ENCODE peak calls at places on chromosomes 3 and 15, in nine cellular contexts. F is neural progenitor cell; O is Panc1; Z is cardiac muscle cell; K is thoracic aorta; Q is mesendoderm; B is CD8-positive, alpha-beta memory T cell; L is heart right ventricle; U is GM23248. I is an unnamed sample. For H3K36me3, H3K27me3 and H3K4me1, the result is how much of the 10 kb centered on the place peaks cover.

GRCh38 chr15:69468241-69469121 is 15.9 kb downstream of the RPLP1 start:
- DNase-seq in F (no peak), O (no peak), Z (no peak), K (no peak), Q (peak), B (peak), L (no peak), U (no peak), I (no peak)

GRCh38 chr3:100665230-100665629 is 44.1 kb upstream of the TFG start:
- DNase-seq in F (no peak), O (no peak), Z (no peak), K (no peak), Q (no peak), B (no peak), L (no peak), U (no peak), I (no peak)

GRCh38 chr3:28575100-28575747 is 226.6 kb upstream of the AZI2 start:
- DNase-seq in F (peak), O (no peak), Z (peak), K (no peak), Q (peak), B (no peak), L (peak), U (peak), I (peak)

GRCh38 chr15:70512772-70513362 is 250.5 kb downstream of the UACA start:
- DNase-seq in F (peak), O (no peak), Z (peak), K (no peak), Q (peak), B (peak), L (no peak), U (peak), I (no peak)

GRCh38 chr3:149713730-149714654 is 38.3 kb downstream of the COMMD2 start:
- DNase-seq in F (no peak), O (no peak), Z (no peak), K (no peak), Q (no peak), B (no peak), L (no peak), U (no peak), I (no peak)

GRCh38 chr3:50401973-50402372 is 42.7 kb upstream of the TMEM115 start:
- DNase-seq in F (no peak), O (no peak), Z (no peak), K (no peak), Q (no peak), B (no peak), L (no peak), U (no peak), I (no peak)

GRCh38 chr3:40753956-40754355 is 229.2 kb downstream of the ZNF621 start:
- DNase-seq in F (no peak), O (no peak), Z (no peak), K (no peak), Q (peak), B (no peak), L (no peak), U (no peak), I (no peak)

GRCh38 chr15:51493892-51494291 is 128.7 kb downstream of the DMXL2 start:
- DNase-seq in F (no peak), O (no peak), Z (no peak), K (no peak), Q (no peak), B (no peak), L (no peak), U (peak), I (no peak)

GRCh38 chr3:162845918-162846317 is 1349.3 kb downstream of the OTOL1 start:
- DNase-seq in F (no peak), O (no peak), Z (no peak), K (no peak), Q (no peak), B (no peak), L (no peak), U (no peak), I (no peak)

GRCh38 chr15:60740787-60741354 is 261.9 kb upstream of the ICE2 start:
- DNase-seq in F (no peak), O (no peak), Z (no peak), K (no peak), Q (no peak), B (peak), L (no peak), U (peak), I (no peak)

GRCh38 chr3:151345854-151346253 is 16.5 kb upstream of the P2RY13 start:
- DNase-seq in F (no peak), O (no peak), Z (no peak), K (no peak), Q (no peak), B (no peak), L (no peak), U (peak), I (no peak)

GRCh38 chr3:14652-15051 is 181.9 kb upstream of the CHL1 start:
- DNase-seq in F (no peak), O (no peak), Z (no peak), K (no peak), Q (no peak), B (no peak), L (no peak), U (no peak), I (no peak)

GRCh38 chr15:26323564-26323963 is 449.3 kb downstream of the GABRB3 start:
- DNase-seq in F (no peak), O (no peak), Z (no peak), K (no peak), Q (peak), B (no peak), L (no peak), U (no peak), I (no peak)

GRCh38 chr15:99343836-99344551 is 92.7 kb downstream of the LRRC28 start:
- DNase-seq in F (peak), O (no peak), Z (peak), K (no peak), Q (peak), B (no peak), L (peak), U (no peak), I (no peak)

GRCh38 chr3:150806436-150806835 is 43.5 kb upstream of the SIAH2 start:
- DNase-seq in F (peak), O (no peak), Z (no peak), K (no peak), Q (peak), B (no peak), L (no peak), U (no peak), I (no peak)

GRCh38 chr3:69761896-69762789 is 22.9 kb downstream of the MITF start:
- DNase-seq in F (no peak), O (peak), Z (no peak), K (no peak), Q (peak), B (no peak), L (no peak), U (peak), I (no peak)

GRCh38 chr3:169305460-169305859 is 358.1 kb downstream of the MECOM start:
- DNase-seq in F (no peak), O (no peak), Z (peak), K (no peak), Q (no peak), B (no peak), L (no peak), U (no peak), I (no peak)

GRCh38 chr3:63333815-63334214 is 55.7 kb downstream of the SYNPR start:
- DNase-seq in F (no peak), O (no peak), Z (peak), K (no peak), Q (no peak), B (no peak), L (no peak), U (peak), I (no peak)

GRCh38 chr15:95448531-95449210 is 881.8 kb upstream of the NR2F2 start:
- DNase-seq in F (no peak), O (no peak), Z (no peak), K (no peak), Q (no peak), B (no peak), L (no peak), U (peak), I (no peak)

GRCh38 chr3:31275038-31275562 is 257.6 kb upstream of the STT3B start:
- DNase-seq in F (no peak), O (no peak), Z (no peak), K (no peak), Q (no peak), B (no peak), L (no peak), U (peak), I (no peak)

GRCh38 chr3:192566706-192567290 is 160.5 kb downstream of the FGF12 start:
- DNase-seq in F (peak), O (peak), Z (peak), K (peak), Q (peak), B (peak), L (peak), U (peak), I (peak)

GRCh38 chr15:49506341-49506740 is 83.3 kb downstream of the FGF7 start:
- DNase-seq in F (no peak), O (no peak), Z (no peak), K (no peak), Q (no peak), B (no peak), L (no peak), U (no peak), I (no peak)

GRCh38 chr3:175421897-175422296 is 562.8 kb downstream of the NAALADL2 start:
- DNase-seq in F (no peak), O (no peak), Z (no peak), K (no peak), Q (no peak), B (no peak), L (no peak), U (no peak), I (no peak)

GRCh38 chr15:36356978-36357582 is 222.3 kb upstream of the CDIN1 start:
- DNase-seq in F (no peak), O (no peak), Z (no peak), K (no peak), Q (no peak), B (no peak), L (peak), U (peak), I (peak)

GRCh38 chr3:52134761-52135160 is 19.5 kb downstream of the POC1A start:
- DNase-seq in F (no peak), O (no peak), Z (no peak), K (no peak), Q (no peak), B (no peak), L (no peak), U (no peak), I (no peak)

GRCh38 chr3:197029511-197030167 is at the start of gene MELTF:
- DNase-seq in F (peak), O (no peak), Z (peak), K (no peak), Q (peak), B (peak), L (no peak), U (peak), I (no peak)

GRCh38 chr3:127443581-127444375 is 146.8 kb downstream of the TPRA1 start:
- DNase-seq in F (no peak), O (no peak), Z (no peak), K (no peak), Q (no peak), B (no peak), L (no peak), U (no peak), I (peak)

GRCh38 chr3:37223084-37223975 is 48.9 kb upstream of the LRRFIP2 start:
- DNase-seq in F (no peak), O (no peak), Z (no peak), K (no peak), Q (peak), B (no peak), L (no peak), U (no peak), I (no peak)
- H3K36me3 ChIP-seq in F (under half), O (under half), Z (under half), K (under half), Q (under half), B (under half), L (under half), U (under half), I (under half)

DNA sequence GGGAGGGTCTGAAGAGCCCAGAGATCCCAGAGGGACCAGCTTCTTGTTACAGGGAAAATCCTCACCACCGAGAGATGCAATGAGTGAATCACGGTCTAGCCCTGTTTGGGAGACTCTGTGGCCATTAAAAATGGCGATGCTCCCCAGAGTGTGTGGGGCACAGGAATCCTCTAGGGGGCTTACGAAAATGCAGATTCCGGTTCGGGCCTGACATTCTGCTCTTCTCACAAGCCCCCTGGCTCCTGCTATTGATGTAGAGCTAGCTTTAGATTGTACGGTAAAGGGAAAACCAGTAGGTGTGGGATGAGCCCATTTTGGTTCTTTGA is 35.5 kb upstream of the EPHB3 start:
- DNase-seq in F (no peak), O (no peak), Z (no peak), K (no peak), Q (peak), B (no peak), L (no peak), U (no peak), I (no peak)
- H3K27me3 ChIP-seq in F (under half), O (under half), Z (half or more), K (under half), Q (under half), B (under half), L (under half), U (under half), I (half or more)

DNA sequence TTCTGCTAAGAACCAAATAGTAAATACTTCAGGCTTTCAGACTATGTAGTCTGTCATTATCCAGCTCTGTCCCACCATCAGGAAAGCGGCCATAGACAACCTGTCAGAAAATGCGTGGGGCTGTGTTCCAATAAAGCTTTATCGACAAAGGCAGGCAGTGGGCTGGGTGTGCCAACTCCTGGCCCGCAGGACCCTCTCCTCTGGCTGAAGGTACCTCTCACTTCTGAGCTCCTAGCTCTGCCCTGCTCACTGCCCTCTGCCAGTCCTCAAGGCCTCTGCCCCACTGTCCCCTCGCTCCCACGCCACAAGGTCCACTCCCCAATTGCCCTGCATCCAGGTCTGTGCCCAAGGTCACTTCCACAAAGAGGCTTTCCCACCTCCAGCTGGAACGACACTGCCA is 20.0 kb downstream of the SSUH2 start:
- DNase-seq in F (no peak), O (no peak), Z (no peak), K (no peak), Q (no peak), B (no peak), L (no peak), U (no peak), I (peak)
- H3K4me1 ChIP-seq in F (under half), O (under half), Z (under half), K (under half), Q (under half), B (under half), L (under half), U (under half), I (half or more)

DNA sequence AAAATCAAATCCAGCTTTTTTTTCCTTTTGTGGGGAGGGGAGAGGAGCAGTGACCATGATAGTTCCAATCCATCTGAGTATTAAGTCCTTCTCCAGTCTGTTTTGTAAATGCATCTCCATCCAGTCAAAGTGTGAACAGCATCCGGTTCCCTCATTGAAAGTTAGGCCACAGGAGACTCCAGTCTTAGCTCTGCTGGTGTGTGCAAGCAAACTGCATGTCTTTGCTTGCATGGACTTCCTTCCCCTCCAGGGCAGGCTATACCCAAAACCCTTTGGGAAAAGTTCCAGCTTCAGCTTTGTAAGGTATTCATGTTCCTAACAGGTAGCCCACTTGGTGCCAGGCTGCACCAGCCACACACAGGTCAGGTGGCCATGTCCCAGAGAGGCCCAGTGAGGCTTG is 3.1 kb upstream of the MAN2C1 start:
- DNase-seq in F (no peak), O (no peak), Z (no peak), K (no peak), Q (no peak), B (no peak), L (no peak), U (no peak), I (no peak)
- H3K36me3 ChIP-seq in F (under half), O (under half), Z (under half), K (under half), Q (under half), B (half or more), L (half or more), U (under half), I (under half)

GRCh38 chr3:9553949-9554513 is 409 bp upstream of the LHFPL4 start:
- DNase-seq in F (peak), O (no peak), Z (no peak), K (no peak), Q (peak), B (no peak), L (no peak), U (no peak), I (no peak)
- H3K27me3 ChIP-seq in F (under half), O (under half), Z (half or more), K (under half), Q (under half), B (under half), L (half or more), U (under half), I (under half)

GRCh38 chr3:133987933-133988484 is 41.7 kb downstream of the SLCO2A1 start:
- DNase-seq in F (no peak), O (no peak), Z (no peak), K (no peak), Q (peak), B (no peak), L (no peak), U (no peak), I (no peak)
- H3K4me1 ChIP-seq in F (under half), O (under half), Z (under half), K (under half), Q (under half), B (under half), L (half or more), U (under half), I (under half)